ENCODE peak calls at places on chromosomes 16 and 17, in four cellular contexts. One of them, this sample, is unnamed.

GRCh38 chr17:27384721-27385120 is 71.5 kb upstream of the KSR1 start:
- DNase-seq in K562: no peak
- DNase-seq in HepG2: no peak
- DNase-seq in GM12878: no peak
- DNase-seq in this sample: no peak

GRCh38 chr17:65888649-65889048 is 303.3 kb downstream of the CEP112 start:
- DNase-seq in GM12878: no peak
- DNase-seq in HepG2: no peak
- DNase-seq in K562: no peak
- DNase-seq in this sample: no peak

GRCh38 chr17:42251115-42251514 is 25.1 kb downstream of the STAT5B start:
- DNase-seq in HepG2: peak
- DNase-seq in GM12878: no peak
- DNase-seq in K562: peak
- DNase-seq in this sample: no peak

GRCh38 chr17:39204245-39204644 is 4.2 kb downstream of the RPL19 start:
- DNase-seq in HepG2: no peak
- DNase-seq in GM12878: no peak
- DNase-seq in K562: no peak
- DNase-seq in this sample: no peak

GRCh38 chr17:37137070-37137610 is 188.4 kb downstream of the AATF start:
- DNase-seq in HepG2: no peak
- DNase-seq in GM12878: no peak
- DNase-seq in K562: no peak
- DNase-seq in this sample: no peak

GRCh38 chr16:75337430-75337829 is 86.0 kb upstream of the BCAR1 start:
- DNase-seq in HepG2: no peak
- DNase-seq in GM12878: no peak
- DNase-seq in K562: no peak
- DNase-seq in this sample: no peak

GRCh38 chr17:33243732-33244131 is 49.4 kb downstream of the ASIC2 start:
- DNase-seq in K562: no peak
- DNase-seq in GM12878: no peak
- DNase-seq in HepG2: no peak
- DNase-seq in this sample: no peak

GRCh38 chr16:82011199-82011641 is at the start of gene SDR42E1:
- DNase-seq in GM12878: peak
- DNase-seq in K562: peak
- DNase-seq in HepG2: no peak
- DNase-seq in this sample: no peak

GRCh38 chr17:48543854-48544355 is 1.0 kb downstream of the HOXB2 start:
- DNase-seq in HepG2: no peak
- DNase-seq in K562: no peak
- DNase-seq in GM12878: no peak
- DNase-seq in this sample: no peak

GRCh38 chr17:28956861-28957260 is 5.5 kb upstream of the PHF12 start:
- DNase-seq in HepG2: no peak
- DNase-seq in GM12878: no peak
- DNase-seq in K562: no peak
- DNase-seq in this sample: peak

GRCh38 chr16:25066747-25067631 is 44.6 kb upstream of the LCMT1 start:
- DNase-seq in GM12878: no peak
- DNase-seq in HepG2: peak
- DNase-seq in K562: peak
- DNase-seq in this sample: peak

GRCh38 chr17:82985973-82986372 is 93.4 kb upstream of the METRNL start:
- DNase-seq in GM12878: no peak
- DNase-seq in K562: no peak
- DNase-seq in HepG2: no peak
- DNase-seq in this sample: peak

GRCh38 chr16:59601452-59601851 is 867.3 kb upstream of the GOT2 start:
- DNase-seq in GM12878: no peak
- DNase-seq in HepG2: no peak
- DNase-seq in K562: no peak
- DNase-seq in this sample: no peak

GRCh38 chr16:57810197-57811024 is 8.1 kb upstream of the KIFC3 start:
- DNase-seq in HepG2: peak
- DNase-seq in GM12878: peak
- DNase-seq in K562: peak
- DNase-seq in this sample: peak

GRCh38 chr16:81678326-81679095 is 100.6 kb upstream of the PLCG2 start:
- DNase-seq in HepG2: no peak
- DNase-seq in K562: peak
- DNase-seq in GM12878: no peak
- DNase-seq in this sample: no peak

GRCh38 chr16:84720180-84720579 is 20.4 kb downstream of the USP10 start:
- DNase-seq in GM12878: no peak
- DNase-seq in K562: no peak
- DNase-seq in HepG2: no peak
- DNase-seq in this sample: no peak

GRCh38 chr17:75980188-75981018 is 1.4 kb downstream of the TEN1 start:
- DNase-seq in GM12878: no peak
- DNase-seq in K562: no peak
- DNase-seq in HepG2: no peak
- DNase-seq in this sample: no peak

GRCh38 chr16:81863630-81864352 is 84.7 kb downstream of the PLCG2 start:
- DNase-seq in HepG2: no peak
- DNase-seq in GM12878: peak
- DNase-seq in K562: no peak
- DNase-seq in this sample: peak

GRCh38 chr17:29732613-29733012 is 109.9 kb upstream of the CORO6 start:
- DNase-seq in HepG2: no peak
- DNase-seq in GM12878: no peak
- DNase-seq in K562: no peak
- DNase-seq in this sample: no peak

GRCh38 chr17:56898874-56899273 is 15.0 kb downstream of the TRIM25 start:
- DNase-seq in GM12878: no peak
- DNase-seq in K562: peak
- DNase-seq in HepG2: no peak
- DNase-seq in this sample: no peak

GRCh38 chr17:65994114-65994513 is 197.8 kb downstream of the CEP112 start:
- DNase-seq in HepG2: no peak
- DNase-seq in GM12878: no peak
- DNase-seq in K562: no peak
- DNase-seq in this sample: no peak

GRCh38 chr17:83194761-83195329 is 115.4 kb downstream of the METRNL start:
- DNase-seq in GM12878: no peak
- DNase-seq in HepG2: no peak
- DNase-seq in K562: no peak
- DNase-seq in this sample: no peak

GRCh38 chr17:12519956-12520594 is 145.6 kb upstream of the MYOCD start:
- DNase-seq in HepG2: no peak
- DNase-seq in K562: no peak
- DNase-seq in GM12878: no peak
- DNase-seq in this sample: no peak

GRCh38 chr17:47713980-47714689 is 18.9 kb upstream of the TBX21 start:
- DNase-seq in K562: no peak
- DNase-seq in GM12878: no peak
- DNase-seq in HepG2: no peak
- DNase-seq in this sample: peak

GRCh38 chr17:57045868-57046671 is 39.0 kb upstream of the AKAP1 start:
- DNase-seq in HepG2: no peak
- DNase-seq in GM12878: no peak
- DNase-seq in K562: no peak
- DNase-seq in this sample: peak

GRCh38 chr17:1519678-1520077 is 3.3 kb upstream of the INPP5K start:
- DNase-seq in K562: no peak
- DNase-seq in GM12878: no peak
- DNase-seq in HepG2: no peak
- DNase-seq in this sample: no peak

GRCh38 chr17:29566473-29567361 is at the start of gene ABHD15:
- DNase-seq in HepG2: peak
- DNase-seq in GM12878: no peak
- DNase-seq in K562: no peak
- DNase-seq in this sample: peak

GRCh38 chr17:33520404-33521032 is 227.4 kb upstream of the ASIC2 start:
- DNase-seq in GM12878: no peak
- DNase-seq in K562: peak
- DNase-seq in HepG2: peak
- DNase-seq in this sample: peak

GRCh38 chr16:4653981-4654380 is 29.4 kb downstream of the MGRN1 start:
- DNase-seq in HepG2: peak
- DNase-seq in GM12878: no peak
- DNase-seq in K562: no peak
- DNase-seq in this sample: no peak

GRCh38 chr16:31063495-31063842 is 10.6 kb downstream of the ZNF668 start:
- DNase-seq in K562: no peak
- DNase-seq in HepG2: no peak
- DNase-seq in GM12878: no peak
- DNase-seq in this sample: no peak

GRCh38 chr16:397736-398332 is 835 bp downstream of the NME4 start:
- DNase-seq in HepG2: peak
- DNase-seq in GM12878: no peak
- DNase-seq in K562: no peak
- DNase-seq in this sample: peak

GRCh38 chr17:41948747-41949460 is 17.7 kb upstream of the CNP start:
- DNase-seq in HepG2: no peak
- DNase-seq in K562: no peak
- DNase-seq in GM12878: no peak
- DNase-seq in this sample: no peak

GRCh38 chr16:57146735-57147134 is 39.1 kb downstream of the PSME3IP1 start:
- DNase-seq in K562: peak
- DNase-seq in HepG2: peak
- DNase-seq in GM12878: no peak
- DNase-seq in this sample: peak

GRCh38 chr17:8883353-8883752 is 15.9 kb upstream of the PIK3R6 start:
- DNase-seq in HepG2: no peak
- DNase-seq in K562: no peak
- DNase-seq in GM12878: no peak
- DNase-seq in this sample: no peak

GRCh38 chr16:29816694-29817441 is 916 bp downstream of the PAGR1 start:
- DNase-seq in HepG2: peak
- DNase-seq in GM12878: no peak
- DNase-seq in K562: peak
- DNase-seq in this sample: peak

GRCh38 chr17:79294459-79295071 is 219.9 kb downstream of the ENGASE start:
- DNase-seq in GM12878: no peak
- DNase-seq in HepG2: peak
- DNase-seq in K562: peak
- DNase-seq in this sample: peak

DNA sequence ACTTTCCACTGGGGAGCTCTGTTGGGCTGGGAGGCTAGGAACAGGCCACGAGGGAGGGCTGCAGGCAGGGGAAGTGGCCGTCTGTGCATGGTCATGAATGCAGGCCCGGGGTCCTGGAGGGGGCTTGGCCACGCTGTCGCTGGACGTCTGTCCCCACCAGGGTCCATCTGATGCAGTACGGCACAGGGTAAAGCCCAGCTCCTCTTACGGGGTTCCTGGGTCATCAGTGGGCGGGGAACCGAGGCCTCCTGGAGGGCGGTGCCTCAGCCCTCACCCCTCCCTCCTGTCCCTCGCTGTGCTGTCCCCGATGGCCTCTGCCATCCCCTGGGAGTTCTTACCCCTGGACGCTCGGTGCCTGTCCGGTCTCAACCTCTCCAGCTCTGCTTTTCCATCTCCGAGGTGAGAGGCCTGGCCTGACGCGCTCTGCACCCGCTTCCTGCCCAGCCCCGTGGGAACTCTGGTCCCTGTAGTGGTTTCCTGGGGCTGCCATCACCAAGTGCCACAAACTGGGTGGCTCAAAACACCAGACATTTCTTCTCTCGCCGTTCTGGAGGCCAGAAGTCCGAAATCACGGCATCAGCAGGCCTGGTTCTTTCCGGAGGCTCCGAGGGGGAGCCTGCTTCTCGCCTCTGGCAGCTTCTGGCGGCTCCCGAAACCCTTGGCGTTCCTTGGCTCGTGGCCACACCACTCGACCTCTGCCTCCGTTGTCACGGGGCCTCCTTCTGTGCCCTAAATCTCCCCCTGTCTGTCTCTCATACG is 182.8 kb downstream of the SEC14L1 start:
- DNase-seq in HepG2: no peak
- DNase-seq in GM12878: no peak
- DNase-seq in K562: peak
- DNase-seq in this sample: peak
- TF ChIP-seq CBFB in HepG2: no peak
- TF ChIP-seq CBFB in GM12878: no peak
- TF ChIP-seq CBFB in K562: no peak
- TF ChIP-seq CBFB in this sample: no peak

DNA sequence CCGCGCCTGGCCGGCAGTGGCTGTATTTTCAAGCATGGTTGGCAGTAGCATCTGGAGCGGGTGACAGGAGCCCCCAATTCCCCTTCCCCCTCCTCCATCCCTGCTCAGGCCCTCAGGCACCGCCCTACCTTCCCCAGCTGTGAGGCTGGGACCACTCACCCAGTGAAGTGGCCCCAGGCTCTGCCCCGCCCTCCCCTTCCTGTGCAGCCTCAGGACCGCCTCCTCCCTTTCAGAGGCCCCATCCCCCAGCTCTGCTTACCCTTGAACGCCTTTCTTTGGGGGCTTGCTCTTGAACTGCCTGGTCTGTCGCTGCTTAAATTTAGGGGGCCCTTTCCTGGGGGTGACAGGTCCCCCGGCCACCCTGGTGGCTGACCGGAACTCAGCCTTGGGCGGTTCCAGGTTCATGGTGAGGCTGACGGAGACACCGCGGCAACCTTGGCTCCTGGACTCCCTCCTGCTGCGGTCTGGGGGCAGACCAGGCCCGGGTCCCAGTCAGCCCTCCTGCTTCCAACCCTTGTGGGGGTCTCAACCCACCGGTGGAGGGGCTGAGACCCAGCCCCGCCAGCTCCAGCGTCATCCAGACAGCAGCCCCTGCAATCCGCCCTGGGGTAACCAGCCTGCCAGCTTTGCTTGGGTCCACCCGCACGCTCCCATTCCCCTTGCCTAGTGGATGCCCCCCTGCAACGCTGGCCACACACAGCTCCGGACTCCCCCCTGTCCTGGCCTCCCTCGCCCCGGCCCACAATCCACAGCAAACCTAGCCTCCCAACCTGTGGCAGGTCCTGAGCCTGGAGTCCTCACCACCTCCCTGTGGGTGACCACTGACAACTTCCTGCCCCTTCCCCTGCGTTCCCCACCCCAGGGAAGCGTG is 3.2 kb downstream of the PDE6G start:
- DNase-seq in K562: peak
- DNase-seq in GM12878: no peak
- DNase-seq in HepG2: no peak
- DNase-seq in this sample: peak
- TF ChIP-seq CBFB in K562: no peak
- TF ChIP-seq CBFB in GM12878: no peak
- TF ChIP-seq CBFB in HepG2: no peak
- TF ChIP-seq CBFB in this sample: no peak

GRCh38 chr16:11738742-11739544 is 3.7 kb downstream of the TXNDC11 start:
- DNase-seq in HepG2: no peak
- DNase-seq in K562: no peak
- DNase-seq in GM12878: no peak
- DNase-seq in this sample: no peak
- TF ChIP-seq CBFB in HepG2: no peak
- TF ChIP-seq CBFB in K562: no peak
- TF ChIP-seq CBFB in GM12878: no peak
- TF ChIP-seq CBFB in this sample: no peak

DNA sequence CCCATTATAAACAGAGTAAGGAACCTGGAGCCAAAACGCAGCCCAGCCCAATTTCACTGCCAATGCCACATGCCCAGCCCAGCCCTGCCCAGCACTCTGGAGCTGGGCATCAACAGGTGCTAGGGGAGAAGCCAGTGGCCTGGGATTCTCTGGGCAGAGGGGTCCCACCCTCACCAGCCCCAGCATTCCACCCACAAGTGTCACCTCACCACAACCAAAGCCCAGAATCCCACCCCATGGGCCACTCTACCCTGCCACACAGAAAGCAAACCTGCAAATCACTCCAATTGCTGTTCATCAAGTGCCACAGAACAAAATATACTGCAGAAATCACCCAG is 102.5 kb upstream of the CDH5 start:
- DNase-seq in GM12878: no peak
- DNase-seq in K562: no peak
- DNase-seq in HepG2: no peak
- DNase-seq in this sample: no peak
- TF ChIP-seq CBFB in GM12878: no peak
- TF ChIP-seq CBFB in K562: no peak
- TF ChIP-seq CBFB in HepG2: no peak
- TF ChIP-seq CBFB in this sample: no peak

This sample was measured in WTC11.